ENCODE peak calls at places on chromosomes 6 and 20, in ten cellular contexts. One of them, this sample, is unnamed.

GRCh38 chr20:41004561-41005360 is 23.9 kb upstream of the TOP1 start:
- DNase-seq in upper lobe of left lung: no peak
- DNase-seq in tibial nerve: no peak
- DNase-seq in K562: no peak
- DNase-seq in stomach: peak; percentile 39
- DNase-seq in A549: no peak
- DNase-seq in suprapubic skin: no peak
- DNase-seq in H1: no peak
- DNase-seq in HepG2: no peak
- DNase-seq in GM12878: no peak
- DNase-seq in this sample: no peak

GRCh38 chr20:3565851-3566250 is 95.0 kb downstream of the ATRN start:
- DNase-seq in stomach: no peak
- DNase-seq in K562: no peak
- DNase-seq in A549: no peak
- DNase-seq in upper lobe of left lung: no peak
- DNase-seq in tibial nerve: no peak
- DNase-seq in H1: no peak
- DNase-seq in suprapubic skin: no peak
- DNase-seq in HepG2: no peak
- DNase-seq in GM12878: no peak
- DNase-seq in this sample: no peak

GRCh38 chr20:41149679-41150131 is 12.4 kb downstream of the PLCG1 start:
- DNase-seq in stomach: no peak
- DNase-seq in A549: no peak
- DNase-seq in K562: peak; percentile 41
- DNase-seq in upper lobe of left lung: no peak
- DNase-seq in HepG2: peak; percentile 51
- DNase-seq in H1: no peak
- DNase-seq in tibial nerve: no peak
- DNase-seq in suprapubic skin: no peak
- DNase-seq in GM12878: no peak
- DNase-seq in this sample: no peak

GRCh38 chr20:40538126-40538525 is 150.9 kb downstream of the MAFB start:
- DNase-seq in HepG2: no peak
- DNase-seq in K562: no peak
- DNase-seq in tibial nerve: no peak
- DNase-seq in upper lobe of left lung: no peak
- DNase-seq in suprapubic skin: no peak
- DNase-seq in A549: no peak
- DNase-seq in H1: no peak
- DNase-seq in GM12878: no peak
- DNase-seq in stomach: no peak
- DNase-seq in this sample: no peak

GRCh38 chr6:158852312-158853071 is 33.3 kb upstream of the EZR start:
- DNase-seq in stomach: no peak
- DNase-seq in suprapubic skin: no peak
- DNase-seq in GM12878: no peak
- DNase-seq in upper lobe of left lung: peak; percentile 33
- DNase-seq in HepG2: no peak
- DNase-seq in K562: peak; percentile 32
- DNase-seq in H1: no peak
- DNase-seq in tibial nerve: no peak
- DNase-seq in A549: no peak
- DNase-seq in this sample: no peak

GRCh38 chr20:1800777-1801176 is 94.4 kb upstream of the SIRPA start:
- DNase-seq in tibial nerve: no peak
- DNase-seq in H1: no peak
- DNase-seq in HepG2: no peak
- DNase-seq in upper lobe of left lung: no peak
- DNase-seq in A549: peak; percentile 57
- DNase-seq in GM12878: no peak
- DNase-seq in K562: no peak
- DNase-seq in stomach: no peak
- DNase-seq in suprapubic skin: no peak
- DNase-seq in this sample: no peak

GRCh38 chr6:20906938-20907337 is 372.7 kb downstream of the CDKAL1 start:
- DNase-seq in GM12878: no peak
- DNase-seq in A549: no peak
- DNase-seq in stomach: no peak
- DNase-seq in H1: no peak
- DNase-seq in suprapubic skin: no peak
- DNase-seq in upper lobe of left lung: no peak
- DNase-seq in K562: no peak
- DNase-seq in tibial nerve: no peak
- DNase-seq in HepG2: no peak
- DNase-seq in this sample: no peak

GRCh38 chr20:44264287-44264686 is 17.2 kb downstream of the GDAP1L1 start:
- DNase-seq in GM12878: no peak
- DNase-seq in K562: no peak
- DNase-seq in HepG2: no peak
- DNase-seq in A549: no peak
- DNase-seq in upper lobe of left lung: no peak
- DNase-seq in suprapubic skin: no peak
- DNase-seq in H1: no peak
- DNase-seq in stomach: no peak
- DNase-seq in tibial nerve: no peak
- DNase-seq in this sample: no peak

GRCh38 chr6:89264296-89264695 is 47.1 kb upstream of the GABRR1 start:
- DNase-seq in GM12878: no peak
- DNase-seq in upper lobe of left lung: no peak
- DNase-seq in tibial nerve: no peak
- DNase-seq in stomach: no peak
- DNase-seq in H1: no peak
- DNase-seq in A549: no peak
- DNase-seq in suprapubic skin: no peak
- DNase-seq in K562: no peak
- DNase-seq in HepG2: no peak
- DNase-seq in this sample: no peak

GRCh38 chr6:43021270-43022047 is at the start of gene RRP36:
- DNase-seq in A549: peak; percentile 79
- DNase-seq in GM12878: no peak
- DNase-seq in suprapubic skin: peak; percentile 92
- DNase-seq in HepG2: peak; percentile 74
- DNase-seq in upper lobe of left lung: peak; percentile 95
- DNase-seq in K562: peak; percentile 85
- DNase-seq in H1: peak; percentile 84
- DNase-seq in stomach: peak; percentile 81
- DNase-seq in tibial nerve: peak; percentile 42
- DNase-seq in this sample: peak; percentile 80

GRCh38 chr20:58670659-58671058 is 19.6 kb downstream of the STX16 start:
- DNase-seq in GM12878: no peak
- DNase-seq in HepG2: no peak
- DNase-seq in H1: peak; percentile 42
- DNase-seq in tibial nerve: no peak
- DNase-seq in K562: no peak
- DNase-seq in upper lobe of left lung: no peak
- DNase-seq in suprapubic skin: no peak
- DNase-seq in stomach: no peak
- DNase-seq in A549: no peak
- DNase-seq in this sample: no peak

GRCh38 chr6:157631388-157631787 is 191.7 kb upstream of the SNX9 start:
- DNase-seq in HepG2: no peak
- DNase-seq in GM12878: no peak
- DNase-seq in K562: no peak
- DNase-seq in suprapubic skin: no peak
- DNase-seq in tibial nerve: no peak
- DNase-seq in A549: no peak
- DNase-seq in stomach: no peak
- DNase-seq in H1: no peak
- DNase-seq in upper lobe of left lung: no peak
- DNase-seq in this sample: no peak

GRCh38 chr6:116974526-116974925 is 97.5 kb downstream of the RFX6 start:
- DNase-seq in HepG2: no peak
- DNase-seq in suprapubic skin: no peak
- DNase-seq in GM12878: no peak
- DNase-seq in K562: no peak
- DNase-seq in stomach: no peak
- DNase-seq in H1: no peak
- DNase-seq in A549: no peak
- DNase-seq in tibial nerve: no peak
- DNase-seq in upper lobe of left lung: no peak
- DNase-seq in this sample: no peak

GRCh38 chr6:116971959-116972358 is 94.9 kb downstream of the RFX6 start:
- DNase-seq in stomach: no peak
- DNase-seq in tibial nerve: no peak
- DNase-seq in H1: no peak
- DNase-seq in K562: peak; percentile 12
- DNase-seq in HepG2: peak; percentile 68
- DNase-seq in GM12878: no peak
- DNase-seq in A549: peak; percentile 13
- DNase-seq in suprapubic skin: no peak
- DNase-seq in upper lobe of left lung: no peak
- DNase-seq in this sample: no peak

GRCh38 chr6:116975600-116975999 is 98.6 kb downstream of the RFX6 start:
- DNase-seq in suprapubic skin: no peak
- DNase-seq in tibial nerve: no peak
- DNase-seq in K562: no peak
- DNase-seq in GM12878: no peak
- DNase-seq in stomach: no peak
- DNase-seq in A549: no peak
- DNase-seq in H1: no peak
- DNase-seq in upper lobe of left lung: no peak
- DNase-seq in HepG2: no peak
- DNase-seq in this sample: no peak

GRCh38 chr6:116974942-116975341 is 97.9 kb downstream of the RFX6 start:
- DNase-seq in tibial nerve: no peak
- DNase-seq in GM12878: no peak
- DNase-seq in HepG2: no peak
- DNase-seq in K562: no peak
- DNase-seq in stomach: no peak
- DNase-seq in A549: no peak
- DNase-seq in H1: no peak
- DNase-seq in suprapubic skin: no peak
- DNase-seq in upper lobe of left lung: no peak
- DNase-seq in this sample: no peak

GRCh38 chr6:116973992-116974391 is 97.0 kb downstream of the RFX6 start:
- DNase-seq in upper lobe of left lung: no peak
- DNase-seq in HepG2: no peak
- DNase-seq in H1: no peak
- DNase-seq in K562: no peak
- DNase-seq in tibial nerve: no peak
- DNase-seq in A549: no peak
- DNase-seq in stomach: no peak
- DNase-seq in GM12878: no peak
- DNase-seq in suprapubic skin: no peak
- DNase-seq in this sample: no peak
- H3K27ac ChIP-seq in upper lobe of left lung: no peak overlapping the region
- H3K27ac ChIP-seq in HepG2: no peak overlapping the region
- H3K27ac ChIP-seq in H1: no peak overlapping the region
- H3K27ac ChIP-seq in K562: no peak overlapping the region
- H3K27ac ChIP-seq in tibial nerve: no peak overlapping the region
- H3K27ac ChIP-seq in A549: no peak overlapping the region
- H3K27ac ChIP-seq in stomach: no peak overlapping the region
- H3K27ac ChIP-seq in GM12878: no peak overlapping the region
- H3K27ac ChIP-seq in suprapubic skin: no peak overlapping the region
- H3K27ac ChIP-seq in this sample: no peak overlapping the region

GRCh38 chr20:56636701-56637100 is 7.6 kb downstream of the TFAP2C start:
- DNase-seq in tibial nerve: no peak
- DNase-seq in stomach: no peak
- DNase-seq in upper lobe of left lung: no peak
- DNase-seq in GM12878: no peak
- DNase-seq in K562: no peak
- DNase-seq in suprapubic skin: no peak
- DNase-seq in HepG2: no peak
- DNase-seq in H1: no peak
- DNase-seq in A549: peak; percentile 18
- DNase-seq in this sample: no peak
- TF ChIP-seq EP300 in tibial nerve: no peak
- TF ChIP-seq EP300 in stomach: no peak
- TF ChIP-seq EP300 in upper lobe of left lung: no peak
- TF ChIP-seq EP300 in GM12878: no peak
- TF ChIP-seq EP300 in K562: no peak
- TF ChIP-seq EP300 in suprapubic skin: no peak
- TF ChIP-seq EP300 in HepG2: no peak
- TF ChIP-seq EP300 in H1: no peak
- TF ChIP-seq EP300 in A549: no peak
- TF ChIP-seq EP300 in this sample: no peak

DNA sequence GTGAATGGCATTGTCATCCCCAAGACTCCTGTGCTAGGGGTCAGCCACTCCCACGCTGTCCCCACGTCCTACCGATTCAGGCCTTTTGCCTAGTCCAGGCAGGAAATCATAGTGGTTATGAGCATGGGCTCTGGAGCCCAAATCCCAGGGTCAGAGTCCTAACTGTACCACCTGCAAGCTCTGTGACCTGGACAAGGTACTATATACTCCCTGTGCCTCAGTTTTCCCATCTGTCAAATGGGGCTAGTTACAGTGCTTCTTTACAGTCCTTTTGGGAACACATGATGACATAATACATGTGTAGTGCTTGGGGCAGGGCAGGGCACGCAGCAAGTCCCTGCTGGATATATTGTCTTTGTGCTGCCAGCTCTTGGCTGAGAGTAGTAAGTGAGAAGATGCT is 27.2 kb downstream of the EFCAB8 start:
- DNase-seq in A549: no peak
- DNase-seq in upper lobe of left lung: no peak
- DNase-seq in GM12878: no peak
- DNase-seq in stomach: no peak
- DNase-seq in suprapubic skin: no peak
- DNase-seq in tibial nerve: no peak
- DNase-seq in H1: no peak
- DNase-seq in K562: no peak
- DNase-seq in HepG2: no peak
- DNase-seq in this sample: no peak
- H3K27ac ChIP-seq in A549: no peak overlapping the region
- H3K27ac ChIP-seq in upper lobe of left lung: no peak overlapping the region
- H3K27ac ChIP-seq in GM12878: no peak overlapping the region
- H3K27ac ChIP-seq in stomach: no peak overlapping the region
- H3K27ac ChIP-seq in suprapubic skin: no peak overlapping the region
- H3K27ac ChIP-seq in tibial nerve: no peak overlapping the region
- H3K27ac ChIP-seq in H1: no peak overlapping the region
- H3K27ac ChIP-seq in K562: no peak overlapping the region
- H3K27ac ChIP-seq in HepG2: no peak overlapping the region
- H3K27ac ChIP-seq in this sample: no peak overlapping the region

GRCh38 chr6:68225729-68226128 is 409.4 kb upstream of the ADGRB3 start:
- DNase-seq in HepG2: no peak
- DNase-seq in stomach: no peak
- DNase-seq in upper lobe of left lung: no peak
- DNase-seq in tibial nerve: no peak
- DNase-seq in suprapubic skin: no peak
- DNase-seq in H1: no peak
- DNase-seq in A549: no peak
- DNase-seq in K562: no peak
- DNase-seq in GM12878: no peak
- DNase-seq in this sample: no peak

GRCh38 chr6:68229566-68229965 is 405.5 kb upstream of the ADGRB3 start:
- DNase-seq in H1: no peak
- DNase-seq in A549: no peak
- DNase-seq in tibial nerve: no peak
- DNase-seq in HepG2: no peak
- DNase-seq in K562: no peak
- DNase-seq in suprapubic skin: no peak
- DNase-seq in upper lobe of left lung: no peak
- DNase-seq in GM12878: no peak
- DNase-seq in stomach: no peak
- DNase-seq in this sample: no peak

DNA sequence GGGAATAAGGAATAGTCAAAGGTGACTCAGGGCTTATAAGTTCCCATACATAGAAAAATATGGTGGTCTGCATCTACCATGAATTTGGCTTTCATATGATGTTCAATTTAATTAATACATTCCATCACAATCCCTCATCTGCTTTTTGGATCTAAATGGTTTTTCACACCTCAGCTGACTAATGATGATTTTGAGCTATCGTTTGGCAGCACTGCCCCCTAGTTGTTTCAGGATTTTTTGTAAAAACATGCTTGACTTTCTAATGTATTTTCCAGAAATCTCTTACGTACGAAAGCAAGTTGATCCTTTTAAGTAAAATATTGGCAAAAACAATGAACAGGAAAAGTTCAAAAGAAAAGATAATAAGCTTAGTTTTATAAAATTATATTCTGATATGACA is 408.6 kb upstream of the ADGRB3 start:
- DNase-seq in tibial nerve: no peak
- DNase-seq in K562: no peak
- DNase-seq in HepG2: no peak
- DNase-seq in suprapubic skin: no peak
- DNase-seq in A549: no peak
- DNase-seq in GM12878: no peak
- DNase-seq in H1: no peak
- DNase-seq in upper lobe of left lung: no peak
- DNase-seq in stomach: no peak
- DNase-seq in this sample: no peak
- TF ChIP-seq EP300 in tibial nerve: no peak
- TF ChIP-seq EP300 in K562: no peak
- TF ChIP-seq EP300 in HepG2: no peak
- TF ChIP-seq EP300 in suprapubic skin: no peak
- TF ChIP-seq EP300 in A549: no peak
- TF ChIP-seq EP300 in GM12878: no peak
- TF ChIP-seq EP300 in H1: no peak
- TF ChIP-seq EP300 in upper lobe of left lung: no peak
- TF ChIP-seq EP300 in stomach: no peak
- TF ChIP-seq EP300 in this sample: no peak

This sample was measured in ovary.